ENCODE peak calls at places on chromosomes 7 and 10, in ten cellular contexts. H, F, C, X, P, J, N, K, S and D are unnamed samples.

GRCh38 chr7:503575-504111 is 16.0 kb downstream of the PDGFA start:
- DNase-seq in H (no peak), F (no peak), C (peak; percentile 78), X (peak; percentile 66), P (no peak), J (no peak), N (no peak), K (peak; percentile 94), S (no peak), D (peak; percentile 94)

GRCh38 chr7:124032369-124033092 is at the start of gene TMEM229A:
- DNase-seq in H (no peak), F (peak; percentile 8), C (peak; percentile 61), X (peak; percentile 73), P (no peak), J (no peak), N (peak; percentile 88), K (no peak), S (peak; percentile 77), D (peak; percentile 54)

GRCh38 chr7:157485961-157486510 is 149.2 kb downstream of the DNAJB6 start:
- DNase-seq in H (no peak), F (no peak), C (peak; percentile 39), X (peak; percentile 52), P (no peak), J (no peak), N (no peak), K (no peak), S (no peak), D (peak; percentile 21)

GRCh38 chr7:151566897-151567320 is 47.2 kb upstream of the RHEB start:
- DNase-seq in H (no peak), F (peak; percentile 69), C (peak; percentile 70), X (no peak), P (peak; percentile 26), J (no peak), N (no peak), K (no peak), S (peak; percentile 52), D (no peak)

GRCh38 chr7:158549176-158549833 is 38.3 kb downstream of the PTPRN2 start:
- DNase-seq in H (no peak), F (no peak), C (no peak), X (peak; percentile 75), P (no peak), J (no peak), N (no peak), K (no peak), S (peak; percentile 63), D (peak; percentile 75)

GRCh38 chr7:12719141-12719919 is 31.9 kb downstream of the ARL4A start:
- DNase-seq in H (no peak), F (peak; percentile 48), C (no peak), X (no peak), P (no peak), J (no peak), N (no peak), K (no peak), S (no peak), D (no peak)

GRCh38 chr10:83666762-83667161 is 472.5 kb upstream of the GHITM start:
- DNase-seq in H (no peak), F (no peak), C (no peak), X (no peak), P (no peak), J (no peak), N (no peak), K (no peak), S (no peak), D (no peak)

GRCh38 chr7:102208826-102209225 is 77.8 kb upstream of the SH2B2 start:
- DNase-seq in H (no peak), F (no peak), C (no peak), X (no peak), P (no peak), J (no peak), N (no peak), K (no peak), S (peak; percentile 46), D (no peak)

GRCh38 chr7:157587051-157587450 is 250.2 kb downstream of the DNAJB6 start:
- DNase-seq in H (no peak), F (no peak), C (peak; percentile 27), X (no peak), P (no peak), J (no peak), N (no peak), K (no peak), S (no peak), D (no peak)

GRCh38 chr10:65544756-65545155 is 1381.1 kb upstream of the LRRTM3 start:
- DNase-seq in H (no peak), F (no peak), C (no peak), X (no peak), P (no peak), J (no peak), N (no peak), K (peak; percentile 41), S (no peak), D (no peak)

GRCh38 chr10:102814456-102814871 is 22.7 kb downstream of the CYP17A1 start:
- DNase-seq in H (no peak), F (no peak), C (no peak), X (no peak), P (no peak), J (no peak), N (no peak), K (peak; percentile 76), S (no peak), D (peak; percentile 53)

GRCh38 chr7:27132214-27132613 is 1.7 kb upstream of the HOXA4 start:
- DNase-seq in H (no peak), F (no peak), C (no peak), X (no peak), P (no peak), J (no peak), N (no peak), K (no peak), S (no peak), D (no peak)

DNA sequence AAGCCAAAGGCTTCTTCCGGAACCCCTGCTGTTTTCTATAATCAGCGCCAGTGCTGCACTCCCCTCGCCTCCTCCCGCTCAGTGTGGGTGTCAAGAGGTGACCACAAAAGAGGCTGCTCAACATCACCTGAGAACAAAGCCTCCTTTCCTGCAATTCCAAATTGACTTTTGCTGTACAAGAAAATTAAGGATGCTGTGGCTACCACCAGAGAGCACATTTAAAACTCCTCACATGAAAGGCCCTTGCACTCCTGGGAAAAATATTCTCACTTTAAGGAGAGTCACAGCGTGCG is 96.4 kb downstream of the HIPK2 start:
- DNase-seq in H (peak; percentile 37), F (no peak), C (no peak), X (no peak), P (no peak), J (no peak), N (no peak), K (no peak), S (no peak), D (no peak)
- H3K27ac ChIP-seq in H (peak overlapping the region; percentile 87), F (peak overlapping the region; percentile 79), C (no peak overlapping the region), X (peak overlapping the region; percentile 71), P (no peak overlapping the region), J (no peak overlapping the region), N (no peak overlapping the region), K (peak overlapping the region; percentile 84), S (no peak overlapping the region), D (peak overlapping the region; percentile 75)

DNA sequence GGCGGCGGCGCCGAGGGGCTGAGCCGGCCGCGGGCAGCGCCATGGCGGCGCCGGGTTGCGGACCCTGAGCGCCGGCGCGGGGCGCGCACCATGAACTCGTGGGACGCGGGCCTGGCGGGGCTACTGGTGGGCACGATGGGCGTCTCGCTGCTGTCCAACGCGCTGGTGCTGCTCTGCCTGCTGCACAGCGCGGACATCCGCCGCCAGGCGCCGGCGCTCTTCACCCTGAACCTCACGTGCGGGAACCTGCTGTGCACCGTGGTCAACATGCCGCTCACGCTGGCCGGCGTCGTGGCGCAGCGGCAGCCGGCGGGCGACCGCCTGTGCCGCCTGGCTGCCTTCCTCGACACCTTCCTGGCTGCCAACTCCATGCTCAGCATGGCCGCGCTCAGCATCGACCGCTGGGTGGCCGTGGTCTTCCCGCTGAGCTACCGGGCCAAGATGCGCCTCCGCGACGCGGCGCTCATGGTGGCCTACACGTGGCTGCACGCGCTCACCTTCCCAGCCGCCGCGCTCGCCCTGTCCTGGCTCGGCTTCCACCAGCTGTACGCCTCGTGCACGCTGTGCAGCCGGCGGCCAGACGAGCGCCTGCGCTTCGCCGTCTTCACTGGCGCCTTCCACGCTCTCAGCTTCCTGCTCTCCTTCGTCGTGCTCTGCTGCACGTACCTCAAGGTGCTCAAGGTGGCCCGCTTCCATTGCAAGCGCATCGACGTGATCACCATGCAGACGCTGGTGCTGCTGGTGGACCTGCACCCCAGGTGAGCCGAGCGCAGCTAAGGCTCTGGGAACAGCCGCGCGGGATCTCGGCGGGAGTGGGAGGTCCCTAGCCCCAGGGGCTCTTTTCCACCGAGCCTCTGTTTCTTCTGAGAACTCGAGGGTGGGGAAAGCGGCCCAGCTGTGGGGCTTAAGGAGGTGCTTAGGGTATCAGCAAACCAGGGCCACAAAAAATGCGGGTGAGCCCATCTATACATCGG is at the start of gene GPR26:
- DNase-seq in H (no peak), F (no peak), C (no peak), X (no peak), P (no peak), J (no peak), N (peak; percentile 69), K (no peak), S (peak; percentile 81), D (no peak)
- TF ChIP-seq POLR2AphosphoS5 in H (no peak), F (no peak), C (no peak), X (no peak), P (no peak), J (no peak), N (no peak), K (no peak), S (no peak), D (no peak)

DNA sequence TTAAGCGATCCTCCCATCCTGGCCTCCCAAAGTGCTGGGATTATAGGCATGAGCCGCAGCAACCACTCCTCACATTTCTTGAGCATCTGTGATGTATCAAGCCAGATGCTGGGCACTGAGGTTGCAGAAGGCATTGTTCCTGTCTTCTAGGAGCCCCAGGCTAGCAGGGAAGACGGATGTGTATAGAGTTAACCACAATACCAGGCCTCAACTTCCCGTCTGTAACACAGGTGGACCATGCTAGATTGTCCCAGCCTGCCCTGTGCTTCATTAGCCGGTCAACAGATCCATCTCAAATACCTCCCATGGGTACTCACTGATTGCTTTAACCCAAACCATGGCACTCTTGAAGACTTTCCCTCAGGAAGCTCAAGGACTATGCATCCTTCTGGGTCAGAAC is 1.8 kb upstream of the CLDN4 start:
- DNase-seq in H (no peak), F (no peak), C (no peak), X (no peak), P (no peak), J (no peak), N (no peak), K (no peak), S (no peak), D (no peak)
- H3K27ac ChIP-seq in H (peak overlapping the region; percentile 96), F (peak overlapping the region; percentile 90), C (no peak overlapping the region), X (no peak overlapping the region), P (no peak overlapping the region), J (no peak overlapping the region), N (peak overlapping the region; percentile 94), K (no peak overlapping the region), S (no peak overlapping the region), D (peak overlapping the region; percentile 72)

DNA sequence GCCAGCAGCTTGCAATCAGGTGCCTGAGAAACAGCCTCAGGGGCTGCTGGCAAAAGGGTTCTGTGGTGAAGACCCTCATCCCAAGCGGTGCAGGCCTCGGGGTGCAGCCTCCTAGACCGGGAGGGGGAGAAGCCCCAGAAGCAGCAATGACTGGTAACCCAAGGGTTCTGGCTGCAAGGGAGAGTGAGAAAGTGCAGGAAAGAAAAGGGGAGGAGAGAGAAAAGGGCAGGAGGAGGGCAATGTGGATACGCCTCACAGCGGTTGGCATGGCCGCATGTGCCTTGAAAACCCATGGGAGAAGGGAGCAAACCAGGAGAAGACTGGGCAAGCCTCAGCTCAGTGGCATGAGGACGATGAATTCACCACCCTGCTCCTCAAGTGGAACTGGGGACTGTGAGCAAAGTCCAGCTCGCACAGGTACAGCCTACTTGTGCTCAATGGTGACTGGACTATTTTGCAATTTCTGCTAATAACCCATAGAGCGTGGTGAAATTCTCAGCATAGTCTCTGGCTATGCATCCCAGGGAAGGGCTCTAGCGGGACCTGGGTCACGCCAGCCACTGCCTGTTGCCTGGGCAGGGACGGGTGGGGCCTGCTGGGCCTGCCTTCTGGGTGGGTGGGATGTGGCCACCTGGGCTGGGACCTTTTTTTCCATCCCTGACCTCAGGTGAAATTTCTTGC is 6.2 kb downstream of the CLRN3 start:
- DNase-seq in H (no peak), F (no peak), C (no peak), X (no peak), P (no peak), J (no peak), N (no peak), K (no peak), S (no peak), D (no peak)
- TF ChIP-seq POLR2AphosphoS5 in H (no peak), F (no peak), C (no peak), X (no peak), P (no peak), J (no peak), N (no peak), K (no peak), S (no peak), D (no peak)